ENCODE peak calls at places on chromosomes 16 and 17, in six cellular contexts. R is adrenal gland; I is left lung; P is substantia nigra; J is naive thymus-derived CD4-positive, alpha-beta T cell; X is CD4-positive, alpha-beta T cell. Z is an unnamed sample.

GRCh38 chr17:30476726-30477082 is 504 bp upstream of the GOSR1 start:
- DNase-seq in R (peak; percentile 10), I (no peak), P (no peak), J (no peak), X (no peak), Z (no peak)

GRCh38 chr17:78125976-78126894 is 2.3 kb downstream of the TMC6 start:
- DNase-seq in R (no peak), I (peak; percentile 74), P (no peak), J (no peak), X (no peak), Z (no peak)

GRCh38 chr17:80504671-80505413 is 28.4 kb upstream of the NPTX1 start:
- DNase-seq in R (no peak), I (no peak), P (no peak), J (no peak), X (no peak), Z (no peak)

GRCh38 chr17:82356028-82356427 is 3.0 kb upstream of the TEX19 start:
- DNase-seq in R (no peak), I (no peak), P (no peak), J (no peak), X (no peak), Z (no peak)

GRCh38 chr16:80743273-80743672 is 61.1 kb downstream of the CDYL2 start:
- DNase-seq in R (no peak), I (no peak), P (no peak), J (no peak), X (no peak), Z (no peak)

GRCh38 chr16:67149276-67150057 is 1.3 kb downstream of the B3GNT9 start:
- DNase-seq in R (peak; percentile 7), I (no peak), P (no peak), J (no peak), X (no peak), Z (no peak)

GRCh38 chr16:73071131-73071940 is 23.4 kb upstream of the ZFHX3 start:
- DNase-seq in R (peak; percentile 85), I (peak; percentile 82), P (no peak), J (no peak), X (no peak), Z (no peak)

GRCh38 chr16:12513057-12513790 is 290.5 kb downstream of the CPPED1 start:
- DNase-seq in R (no peak), I (no peak), P (no peak), J (no peak), X (no peak), Z (no peak)

GRCh38 chr17:49616546-49617205 is 41.0 kb downstream of the NXPH3 start:
- DNase-seq in R (peak; percentile 23), I (no peak), P (no peak), J (no peak), X (no peak), Z (no peak)

GRCh38 chr17:46818319-46818928 is at the start of gene WNT3:
- DNase-seq in R (no peak), I (peak; percentile 83), P (no peak), J (peak; percentile 29), X (peak; percentile 23), Z (no peak)

GRCh38 chr17:2406903-2407790 is 6.3 kb upstream of the MNT start:
- DNase-seq in R (peak; percentile 93), I (no peak), P (no peak), J (no peak), X (no peak), Z (no peak)

GRCh38 chr17:65518256-65518655 is 43.2 kb downstream of the AXIN2 start:
- DNase-seq in R (no peak), I (no peak), P (no peak), J (no peak), X (no peak), Z (no peak)

GRCh38 chr17:50634915-50635719 is 436 bp downstream of the ABCC3 start:
- DNase-seq in R (no peak), I (peak; percentile 80), P (no peak), J (no peak), X (no peak), Z (no peak)

GRCh38 chr17:52024296-52024870 is 134.1 kb downstream of the CA10 start:
- DNase-seq in R (no peak), I (no peak), P (no peak), J (no peak), X (no peak), Z (no peak)

GRCh38 chr17:10984163-10984562 is 146.3 kb upstream of the PIRT start:
- DNase-seq in R (no peak), I (no peak), P (no peak), J (no peak), X (no peak), Z (peak; percentile 26)

GRCh38 chr16:261031-261691 is 14.6 kb downstream of the RGS11 start:
- DNase-seq in R (no peak), I (no peak), P (no peak), J (no peak), X (no peak), Z (no peak)

GRCh38 chr16:87206646-87207451 is 110.3 kb downstream of the C16orf95 start:
- DNase-seq in R (no peak), I (no peak), P (no peak), J (no peak), X (no peak), Z (no peak)

GRCh38 chr17:4968916-4969550 is 1.4 kb upstream of the SPAG7 start:
- DNase-seq in R (peak; percentile 59), I (no peak), P (no peak), J (no peak), X (no peak), Z (no peak)

GRCh38 chr17:63626551-63627228 is 4.5 kb downstream of the MAP3K3 start:
- DNase-seq in R (no peak), I (no peak), P (no peak), J (no peak), X (no peak), Z (no peak)

GRCh38 chr17:1123397-1124237 is 56.2 kb downstream of the ABR start:
- DNase-seq in R (no peak), I (no peak), P (no peak), J (no peak), X (no peak), Z (no peak)

GRCh38 chr16:65315004-65315398 is 193.1 kb upstream of the CDH11 start:
- DNase-seq in R (peak; percentile 12), I (no peak), P (no peak), J (no peak), X (no peak), Z (no peak)

GRCh38 chr17:55576237-55576998 is 65.2 kb upstream of the SMIM36 start:
- DNase-seq in R (no peak), I (no peak), P (no peak), J (peak; percentile 17), X (no peak), Z (no peak)

GRCh38 chr17:49403514-49404289 is 11.0 kb downstream of the PHB1 start:
- DNase-seq in R (no peak), I (no peak), P (no peak), J (no peak), X (no peak), Z (no peak)

GRCh38 chr16:77277141-77277540 is 77.9 kb downstream of the SYCE1L start:
- DNase-seq in R (no peak), I (no peak), P (no peak), J (no peak), X (no peak), Z (no peak)

GRCh38 chr16:57260294-57260929 is 15.4 kb downstream of the ARL2BP start:
- DNase-seq in R (peak; percentile 33), I (no peak), P (no peak), J (no peak), X (no peak), Z (no peak)

GRCh38 chr17:37089998-37090397 is 141.2 kb downstream of the AATF start:
- DNase-seq in R (no peak), I (no peak), P (no peak), J (peak; percentile 57), X (peak; percentile 32), Z (no peak)

GRCh38 chr17:37176683-37177082 is 199.1 kb upstream of the C17orf78 start:
- DNase-seq in R (no peak), I (no peak), P (no peak), J (no peak), X (no peak), Z (no peak)

DNA sequence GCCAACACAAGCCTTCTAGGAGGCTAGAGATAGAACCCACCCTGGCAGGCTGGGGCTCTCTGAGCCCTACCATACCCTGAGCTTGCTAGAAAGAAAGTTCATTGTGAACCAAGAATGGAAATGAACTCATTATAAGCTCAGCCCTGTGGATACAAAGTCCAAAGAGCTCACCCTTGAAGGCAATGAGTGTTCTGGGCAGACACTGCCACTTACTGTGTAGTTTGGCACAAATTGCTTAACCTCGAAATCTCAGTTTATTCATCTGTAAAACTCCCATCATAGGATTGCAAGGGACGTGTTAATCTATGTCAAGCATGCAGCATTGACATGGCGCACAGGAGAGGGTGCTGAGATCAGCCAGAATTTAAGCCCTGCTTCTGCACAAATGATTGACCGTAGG is 5.5 kb downstream of the KDM8 start:
- DNase-seq in R (no peak), I (no peak), P (no peak), J (no peak), X (no peak), Z (no peak)
- H3K27ac ChIP-seq in R (no peak overlapping the region), I (no peak overlapping the region), P (no peak overlapping the region), J (no peak overlapping the region), X (no peak overlapping the region), Z (no peak overlapping the region)

GRCh38 chr16:2507679-2508064 is 6.1 kb upstream of the ATP6V0C start:
- DNase-seq in R (peak; percentile 47), I (peak; percentile 94), P (no peak), J (no peak), X (no peak), Z (no peak)
- H3K27ac ChIP-seq in R (no peak overlapping the region), I (peak overlapping the region; percentile 75), P (no peak overlapping the region), J (no peak overlapping the region), X (no peak overlapping the region), Z (peak overlapping the region; percentile 46)

DNA sequence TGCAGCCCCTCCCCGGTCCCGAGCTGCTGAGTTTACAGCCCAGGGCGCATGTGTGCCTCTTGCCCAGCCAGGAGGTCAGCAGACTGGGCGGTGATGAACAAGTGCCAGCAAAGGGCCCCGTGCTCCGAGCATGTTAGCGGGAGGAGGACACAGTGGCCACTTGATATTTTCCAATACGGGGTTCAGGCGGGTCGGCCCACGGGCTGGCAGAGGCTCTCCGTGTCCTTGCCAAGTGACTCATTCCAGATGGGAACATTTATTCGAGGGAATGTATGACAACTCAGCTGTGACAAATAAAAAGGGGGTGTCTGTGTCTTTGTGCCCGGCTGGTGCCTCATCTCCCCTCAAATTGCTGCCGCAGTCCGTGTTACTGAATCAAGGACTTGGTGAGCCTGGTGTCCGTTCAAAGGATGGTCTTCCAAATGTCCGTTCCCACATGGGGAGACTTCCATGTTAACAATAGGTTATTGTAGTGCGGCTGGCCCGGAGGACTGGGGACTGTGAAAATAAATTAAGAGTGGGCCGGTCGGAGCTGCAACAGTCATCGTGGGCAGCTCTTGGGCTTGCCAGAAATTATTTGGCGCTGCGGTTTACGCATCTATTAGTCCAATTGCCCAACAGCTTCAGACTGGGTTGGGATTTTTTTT is 173.9 kb upstream of the CIBAR2 start:
- DNase-seq in R (peak; percentile 97), I (no peak), P (peak; percentile 89), J (no peak), X (no peak), Z (no peak)
- H3K27ac ChIP-seq in R (peak overlapping the region; percentile 91), I (no peak overlapping the region), P (peak overlapping the region; percentile 95), J (no peak overlapping the region), X (no peak overlapping the region), Z (peak overlapping the region; percentile 37)

DNA sequence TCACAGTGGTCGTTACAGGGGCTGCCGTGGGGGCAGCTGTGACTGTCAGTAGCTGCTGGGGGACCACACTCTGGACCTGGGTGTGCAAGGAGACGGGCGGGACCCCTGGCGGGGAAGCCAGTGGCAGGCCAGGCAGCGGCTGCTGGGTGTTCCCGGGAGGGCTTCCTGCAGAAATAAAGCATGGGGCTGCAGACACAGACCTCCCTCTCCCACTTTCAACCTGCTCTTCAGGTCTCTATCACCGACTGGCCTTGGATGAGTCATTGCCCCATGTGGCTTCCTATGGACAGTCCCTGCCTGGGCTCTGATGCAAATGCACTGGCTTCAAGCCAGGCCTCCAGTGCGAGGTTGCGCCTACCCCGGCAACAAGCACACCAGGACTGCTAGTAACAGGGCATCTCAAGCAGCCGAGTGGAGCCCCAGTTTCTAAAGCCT is 17.2 kb downstream of the SREBF1 start:
- DNase-seq in R (peak; percentile 96), I (peak; percentile 94), P (peak; percentile 15), J (no peak), X (peak; percentile 35), Z (no peak)
- H3K27ac ChIP-seq in R (peak overlapping the region; percentile 65), I (no peak overlapping the region), P (peak overlapping the region; percentile 93), J (peak overlapping the region; percentile 25), X (no peak overlapping the region), Z (no peak overlapping the region)

Z was measured in esophagus muscularis mucosa.